ENCODE peak calls at places on chromosomes 7 and 10, in four cellular contexts. G, A, L and H are unnamed samples.

GRCh38 chr10:95628786-95629185 is 27.7 kb downstream of the ALDH18A1 start:
- DNase-seq in G (no peak), A (peak; percentile 21), L (no peak), H (no peak)

GRCh38 chr7:113320419-113320818 is 202.1 kb upstream of the SMIM30 start:
- DNase-seq in G (no peak), A (no peak), L (no peak), H (no peak)

GRCh38 chr7:12638851-12639467 is 48.5 kb upstream of the ARL4A start:
- DNase-seq in G (no peak), A (peak; percentile 53), L (no peak), H (no peak)

GRCh38 chr7:11343818-11344413 is 370.2 kb downstream of the PHF14 start:
- DNase-seq in G (no peak), A (peak; percentile 41), L (no peak), H (no peak)

GRCh38 chr10:72162978-72163377 is 52.8 kb upstream of the ANAPC16 start:
- DNase-seq in G (no peak), A (peak; percentile 90), L (no peak), H (no peak)

GRCh38 chr7:10977113-10977512 is 3.4 kb downstream of the PHF14 start:
- DNase-seq in G (no peak), A (no peak), L (no peak), H (no peak)

GRCh38 chr7:90574136-90574819 is 21.8 kb upstream of the CDK14 start:
- DNase-seq in G (no peak), A (no peak), L (no peak), H (no peak)

GRCh38 chr10:49177391-49178355 is 10.5 kb downstream of the TMEM273 start:
- DNase-seq in G (no peak), A (peak; percentile 93), L (peak; percentile 52), H (peak; percentile 59)

GRCh38 chr10:9342865-9343450 is 1288.5 kb downstream of the GATA3 start:
- DNase-seq in G (no peak), A (peak; percentile 48), L (no peak), H (no peak)

GRCh38 chr7:12637819-12638592 is 49.4 kb upstream of the ARL4A start:
- DNase-seq in G (no peak), A (peak; percentile 11), L (no peak), H (no peak)

GRCh38 chr10:119090968-119091367 is 10.4 kb upstream of the EIF3A start:
- DNase-seq in G (peak; percentile 35), A (peak; percentile 91), L (no peak), H (no peak)

GRCh38 chr10:48456361-48456804 is 148.5 kb downstream of the ARHGAP22 start:
- DNase-seq in G (no peak), A (no peak), L (no peak), H (no peak)

GRCh38 chr10:22505923-22506685 is 160.8 kb downstream of the SPAG6 start:
- DNase-seq in G (peak; percentile 35), A (peak; percentile 20), L (peak; percentile 45), H (no peak)

GRCh38 chr7:100127866-100128601 is 1.3 kb downstream of the MBLAC1 start:
- DNase-seq in G (no peak), A (no peak), L (no peak), H (no peak)

GRCh38 chr10:98090822-98091221 is 43.6 kb upstream of the R3HCC1L start:
- DNase-seq in G (no peak), A (no peak), L (no peak), H (no peak)

GRCh38 chr10:71212249-71213126 is at the start of gene UNC5B:
- DNase-seq in G (peak; percentile 40), A (peak; percentile 77), L (no peak), H (peak; percentile 87)

GRCh38 chr7:16697507-16698199 is 51.7 kb downstream of the BZW2 start:
- DNase-seq in G (no peak), A (no peak), L (no peak), H (no peak)

GRCh38 chr7:129698516-129699418 is 87.2 kb downstream of the NRF1 start:
- DNase-seq in G (no peak), A (no peak), L (no peak), H (no peak)